ENCODE peak calls at places on chromosomes 13 and 19, in four cellular contexts. One of them, this sample, is unnamed.

GRCh38 chr19:32691952-32692726 is 518 bp downstream of the NUDT19 start:
- DNase-seq in activated CD4-positive, alpha-beta T cell treated with anti-CD3 and anti-CD28 coated beads, Interleukin-2, amount 50 U/mL, for 1 hour: peak
- DNase-seq in nephron progenitor cell: peak
- DNase-seq in dorsolateral prefrontal cortex: peak
- DNase-seq in this sample: peak

GRCh38 chr19:6806488-6806887 is 34.0 kb downstream of the VAV1 start:
- DNase-seq in nephron progenitor cell: no peak
- DNase-seq in dorsolateral prefrontal cortex: no peak
- DNase-seq in activated CD4-positive, alpha-beta T cell treated with anti-CD3 and anti-CD28 coated beads, Interleukin-2, amount 50 U/mL, for 1 hour: no peak
- DNase-seq in this sample: no peak

GRCh38 chr19:54169149-54169731 is 3.7 kb downstream of the TMC4 start:
- DNase-seq in activated CD4-positive, alpha-beta T cell treated with anti-CD3 and anti-CD28 coated beads, Interleukin-2, amount 50 U/mL, for 1 hour: no peak
- DNase-seq in dorsolateral prefrontal cortex: no peak
- DNase-seq in nephron progenitor cell: no peak
- DNase-seq in this sample: no peak

GRCh38 chr19:54630784-54631183 is 500 bp downstream of the LILRB1 start:
- DNase-seq in nephron progenitor cell: no peak
- DNase-seq in dorsolateral prefrontal cortex: no peak
- DNase-seq in activated CD4-positive, alpha-beta T cell treated with anti-CD3 and anti-CD28 coated beads, Interleukin-2, amount 50 U/mL, for 1 hour: no peak
- DNase-seq in this sample: no peak

GRCh38 chr13:111184685-111185401 is 69.7 kb downstream of the ARHGEF7 start:
- DNase-seq in dorsolateral prefrontal cortex: no peak
- DNase-seq in activated CD4-positive, alpha-beta T cell treated with anti-CD3 and anti-CD28 coated beads, Interleukin-2, amount 50 U/mL, for 1 hour: no peak
- DNase-seq in nephron progenitor cell: no peak
- DNase-seq in this sample: no peak

GRCh38 chr13:44013666-44014291 is 134.1 kb downstream of the LACC1 start:
- DNase-seq in dorsolateral prefrontal cortex: no peak
- DNase-seq in activated CD4-positive, alpha-beta T cell treated with anti-CD3 and anti-CD28 coated beads, Interleukin-2, amount 50 U/mL, for 1 hour: no peak
- DNase-seq in nephron progenitor cell: no peak
- DNase-seq in this sample: no peak

GRCh38 chr19:3604987-3605343 is 1.7 kb downstream of the TBXA2R start:
- DNase-seq in nephron progenitor cell: no peak
- DNase-seq in activated CD4-positive, alpha-beta T cell treated with anti-CD3 and anti-CD28 coated beads, Interleukin-2, amount 50 U/mL, for 1 hour: no peak
- DNase-seq in dorsolateral prefrontal cortex: no peak
- DNase-seq in this sample: no peak

GRCh38 chr19:38989066-38989605 is 13.6 kb upstream of the FBXO17 start:
- DNase-seq in dorsolateral prefrontal cortex: no peak
- DNase-seq in activated CD4-positive, alpha-beta T cell treated with anti-CD3 and anti-CD28 coated beads, Interleukin-2, amount 50 U/mL, for 1 hour: no peak
- DNase-seq in nephron progenitor cell: peak
- DNase-seq in this sample: no peak

GRCh38 chr19:3397266-3398022 is 31.1 kb downstream of the NFIC start:
- DNase-seq in activated CD4-positive, alpha-beta T cell treated with anti-CD3 and anti-CD28 coated beads, Interleukin-2, amount 50 U/mL, for 1 hour: no peak
- DNase-seq in nephron progenitor cell: no peak
- DNase-seq in dorsolateral prefrontal cortex: peak
- DNase-seq in this sample: peak

GRCh38 chr13:24734951-24735350 is 29.0 kb upstream of the RNF17 start:
- DNase-seq in nephron progenitor cell: no peak
- DNase-seq in dorsolateral prefrontal cortex: no peak
- DNase-seq in activated CD4-positive, alpha-beta T cell treated with anti-CD3 and anti-CD28 coated beads, Interleukin-2, amount 50 U/mL, for 1 hour: no peak
- DNase-seq in this sample: no peak

GRCh38 chr13:31767175-31767900 is 28.0 kb downstream of the RXFP2 start:
- DNase-seq in dorsolateral prefrontal cortex: no peak
- DNase-seq in nephron progenitor cell: no peak
- DNase-seq in activated CD4-positive, alpha-beta T cell treated with anti-CD3 and anti-CD28 coated beads, Interleukin-2, amount 50 U/mL, for 1 hour: no peak
- DNase-seq in this sample: no peak

GRCh38 chr19:42052241-42052863 is 17.7 kb downstream of the GRIK5 start:
- DNase-seq in activated CD4-positive, alpha-beta T cell treated with anti-CD3 and anti-CD28 coated beads, Interleukin-2, amount 50 U/mL, for 1 hour: no peak
- DNase-seq in nephron progenitor cell: peak
- DNase-seq in dorsolateral prefrontal cortex: no peak
- DNase-seq in this sample: no peak

This sample was measured in stomach.